ENCODE peak calls at places on chromosomes 7 and 10, in seven cellular contexts. J is iPS DF 6.9; W is naive thymus-derived CD4-positive, alpha-beta T cell; M is psoas muscle; P is spleen; N is CD4-positive, CD25-positive, alpha-beta regulatory T cell; H is GM23248. T is an unnamed sample.

GRCh38 chr10:17387861-17388503 is 66.4 kb downstream of the ST8SIA6 start:
- DNase-seq in J (no peak), W (no peak), M (no peak), P (no peak), N (no peak), H (no peak), T (no peak)

GRCh38 chr10:74822101-74822500 is 4.3 kb upstream of the KAT6B start:
- DNase-seq in J (no peak), W (no peak), M (no peak), P (no peak), N (no peak), H (peak), T (no peak)

GRCh38 chr7:150514748-150515222 is at the start of gene GIMAP7:
- DNase-seq in J (no peak), W (peak), M (no peak), P (no peak), N (peak), H (no peak), T (peak)

GRCh38 chr7:155583636-155584035 is 37.3 kb upstream of the CNPY1 start:
- DNase-seq in J (no peak), W (no peak), M (no peak), P (peak), N (no peak), H (no peak), T (no peak)

GRCh38 chr10:52951819-52952218 is 179.2 kb upstream of the MBL2 start:
- DNase-seq in J (peak), W (no peak), M (no peak), P (peak), N (no peak), H (peak), T (peak)

GRCh38 chr10:38072552-38072951 is 21.6 kb upstream of the ZNF37A start:
- DNase-seq in J (no peak), W (no peak), M (no peak), P (no peak), N (no peak), H (no peak), T (no peak)

GRCh38 chr10:70357447-70358035 is 24.9 kb downstream of the LRRC20 start:
- DNase-seq in J (no peak), W (no peak), M (no peak), P (peak), N (no peak), H (peak), T (no peak)

GRCh38 chr10:109987413-109987812 is 20.4 kb upstream of the ADD3 start:
- DNase-seq in J (no peak), W (no peak), M (no peak), P (no peak), N (no peak), H (peak), T (no peak)

GRCh38 chr7:92295391-92295790 is 49.6 kb downstream of the ANKIB1 start:
- DNase-seq in J (no peak), W (no peak), M (no peak), P (no peak), N (no peak), H (no peak), T (no peak)

GRCh38 chr10:95071107-95071660 is 1.9 kb upstream of the CYP2C8 start:
- DNase-seq in J (no peak), W (no peak), M (no peak), P (no peak), N (no peak), H (no peak), T (no peak)

GRCh38 chr10:90642136-90642535 is 215.7 kb downstream of the HTR7 start:
- DNase-seq in J (no peak), W (no peak), M (no peak), P (no peak), N (no peak), H (no peak), T (no peak)

GRCh38 chr10:7622969-7623368 is 43.8 kb downstream of the ITIH5 start:
- DNase-seq in J (peak), W (no peak), M (no peak), P (no peak), N (no peak), H (no peak), T (no peak)

GRCh38 chr10:69217119-69217754 is 2.9 kb upstream of the HKDC1 start:
- DNase-seq in J (no peak), W (no peak), M (no peak), P (no peak), N (no peak), H (peak), T (no peak)

GRCh38 chr10:61899045-61899444 is 2.5 kb upstream of the ARID5B start:
- DNase-seq in J (no peak), W (no peak), M (no peak), P (no peak), N (no peak), H (peak), T (peak)
- H3K4me3 ChIP-seq in J (no peak), W (peak), M (peak), P (peak), N (peak), H (peak), T (peak)

GRCh38 chr7:7098280-7098818 is 84.0 kb upstream of the C1GALT1 start:
- DNase-seq in J (no peak), W (no peak), M (no peak), P (no peak), N (no peak), H (no peak), T (no peak)
- H3K4me3 ChIP-seq in J (no peak), W (no peak), M (no peak), P (no peak), N (no peak), H (no peak), T (no peak)

GRCh38 chr7:84178013-84178412 is 16.6 kb downstream of the SEMA3A start:
- DNase-seq in J (no peak), W (no peak), M (no peak), P (no peak), N (no peak), H (no peak), T (no peak)
- H3K4me3 ChIP-seq in J (no peak), W (no peak), M (no peak), P (no peak), N (no peak), H (no peak), T (no peak)

GRCh38 chr7:87220026-87220733 is 648 bp upstream of the TMEM243 start:
- DNase-seq in J (no peak), W (peak), M (peak), P (peak), N (peak), H (peak), T (peak)

GRCh38 chr7:87219545-87220025 is at the start of gene TMEM243:
- DNase-seq in J (no peak), W (peak), M (peak), P (peak), N (peak), H (peak), T (peak)

GRCh38 chr7:87217983-87218653 is 1.4 kb downstream of the TMEM243 start:
- DNase-seq in J (no peak), W (no peak), M (no peak), P (no peak), N (no peak), H (no peak), T (no peak)

GRCh38 chr7:87218941-87219544 is 489 bp downstream of the TMEM243 start:
- DNase-seq in J (no peak), W (no peak), M (peak), P (peak), N (peak), H (peak), T (peak)

DNA sequence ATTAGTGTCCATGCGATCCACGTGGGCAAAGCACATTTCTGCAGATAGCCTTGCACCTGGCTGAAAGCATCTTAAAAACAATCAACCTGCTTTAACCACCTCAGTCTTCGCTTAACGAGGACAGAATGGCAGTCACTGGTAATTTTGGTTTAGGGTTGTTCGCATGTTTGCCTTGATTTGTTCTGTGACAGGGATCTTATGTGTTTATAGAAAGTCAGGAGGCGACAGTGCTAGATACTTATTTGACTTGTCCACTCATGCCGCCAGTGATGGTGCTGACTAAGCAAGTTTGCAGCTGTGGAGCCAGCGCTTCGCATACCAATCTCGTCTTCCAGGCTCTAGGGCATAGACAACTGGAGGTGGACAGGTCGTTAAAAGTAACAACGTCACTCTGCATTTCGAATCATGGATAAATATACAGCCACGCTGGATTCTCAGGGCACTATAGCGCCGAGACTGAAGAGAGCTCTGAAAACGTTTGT is 1.2 kb upstream of the TMEM243 start:
- DNase-seq in J (no peak), W (no peak), M (no peak), P (no peak), N (no peak), H (peak), T (peak)
- H3K4me3 ChIP-seq in J (peak), W (peak), M (peak), P (peak), N (peak), H (peak), T (peak)

GRCh38 chr7:189719-190118 is 2.7 kb upstream of the FAM20C start:
- DNase-seq in J (no peak), W (no peak), M (no peak), P (no peak), N (no peak), H (no peak), T (no peak)

GRCh38 chr7:188174-188573 is 4.2 kb upstream of the FAM20C start:
- DNase-seq in J (no peak), W (no peak), M (no peak), P (no peak), N (no peak), H (no peak), T (no peak)

GRCh38 chr7:190196-190595 is 2.2 kb upstream of the FAM20C start:
- DNase-seq in J (no peak), W (no peak), M (no peak), P (no peak), N (no peak), H (no peak), T (no peak)

GRCh38 chr7:187237-187927 is 5.0 kb upstream of the FAM20C start:
- DNase-seq in J (no peak), W (no peak), M (peak), P (no peak), N (no peak), H (no peak), T (no peak)

GRCh38 chr7:188727-189500 is 3.5 kb upstream of the FAM20C start:
- DNase-seq in J (no peak), W (no peak), M (no peak), P (no peak), N (no peak), H (no peak), T (no peak)
- H3K4me3 ChIP-seq in J (no peak), W (no peak), M (no peak), P (no peak), N (no peak), H (no peak), T (no peak)

GRCh38 chr7:136234040-136234439 is 256.9 kb upstream of the MTPN start:
- DNase-seq in J (no peak), W (no peak), M (no peak), P (no peak), N (no peak), H (no peak), T (no peak)

GRCh38 chr7:136229819-136230609 is 252.9 kb upstream of the MTPN start:
- DNase-seq in J (no peak), W (no peak), M (no peak), P (no peak), N (no peak), H (no peak), T (no peak)

DNA sequence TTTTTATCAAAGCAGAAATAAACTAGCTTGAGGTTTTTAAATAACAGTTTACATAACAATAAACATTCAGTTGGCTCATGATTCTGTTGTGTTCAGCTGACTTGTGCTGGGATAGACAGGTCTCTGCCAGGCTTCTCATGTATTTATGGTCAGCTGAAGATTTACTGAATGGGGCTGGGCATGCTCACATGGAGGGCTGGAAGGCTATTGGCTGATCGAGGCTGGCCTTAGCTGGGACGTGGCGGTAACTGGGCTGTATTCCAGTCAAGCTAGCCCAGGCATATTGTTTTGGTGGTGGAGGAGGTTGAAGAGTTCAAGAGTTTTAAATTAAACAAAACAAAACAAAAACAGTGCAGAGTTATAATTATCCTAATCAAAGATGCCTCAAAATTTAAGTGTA is 251.0 kb upstream of the MTPN start:
- DNase-seq in J (no peak), W (no peak), M (no peak), P (no peak), N (no peak), H (no peak), T (no peak)
- H3K4me3 ChIP-seq in J (no peak), W (no peak), M (no peak), P (no peak), N (no peak), H (no peak), T (no peak)

GRCh38 chr7:101817031-101817929 is at the start of gene CUX1:
- DNase-seq in J (no peak), W (peak), M (peak), P (peak), N (peak), H (peak), T (peak)

GRCh38 chr7:101814081-101814995 is 3.1 kb upstream of the CUX1 start:
- DNase-seq in J (no peak), W (peak), M (peak), P (peak), N (peak), H (peak), T (peak)

GRCh38 chr7:101814996-101815825 is 2.2 kb upstream of the CUX1 start:
- DNase-seq in J (no peak), W (peak), M (peak), P (peak), N (peak), H (peak), T (peak)

GRCh38 chr7:101816499-101817030 is 861 bp upstream of the CUX1 start:
- DNase-seq in J (no peak), W (peak), M (peak), P (peak), N (peak), H (peak), T (peak)

DNA sequence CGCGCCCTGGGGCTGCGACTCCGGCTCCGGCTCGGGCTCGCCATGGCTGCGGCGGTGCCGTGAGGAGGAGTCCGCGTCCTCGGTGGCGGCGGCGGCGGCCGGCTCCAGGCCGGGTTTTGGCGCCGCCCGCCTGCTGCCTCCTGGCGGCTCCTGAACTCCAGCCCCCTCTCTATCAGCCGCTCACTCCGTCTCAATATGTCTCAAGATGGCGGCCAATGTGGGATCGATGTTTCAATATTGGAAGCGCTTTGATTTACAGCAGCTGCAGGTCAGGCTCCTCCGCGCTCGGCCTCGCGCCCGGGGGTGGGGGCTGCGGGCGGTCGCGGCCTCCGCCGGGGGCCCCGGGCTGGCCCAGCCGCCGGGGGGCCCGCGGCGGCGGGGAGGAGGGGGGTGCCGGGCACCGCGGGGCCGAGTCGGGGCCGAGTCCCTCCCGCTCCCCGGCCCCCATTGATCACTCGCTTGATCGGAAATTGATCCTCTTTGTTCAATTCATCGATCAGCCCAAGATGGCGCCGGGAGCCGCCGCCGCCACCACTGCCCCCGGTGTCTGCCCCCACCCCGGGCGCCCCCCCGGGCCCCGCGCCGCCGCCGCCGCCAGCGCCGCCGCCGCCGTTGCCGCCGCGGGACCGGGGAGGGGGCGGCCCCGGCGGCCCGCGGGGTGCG is 1.5 kb upstream of the CUX1 start:
- DNase-seq in J (no peak), W (peak), M (peak), P (peak), N (peak), H (peak), T (peak)
- H3K4me3 ChIP-seq in J (peak), W (peak), M (peak), P (peak), N (peak), H (peak), T (peak)

GRCh38 chr7:152145853-152146466 is 120.5 kb downstream of the GALNT11 start:
- DNase-seq in J (peak), W (no peak), M (no peak), P (no peak), N (no peak), H (peak), T (peak)
- H3K4me3 ChIP-seq in J (no peak), W (no peak), M (no peak), P (no peak), N (peak), H (no peak), T (no peak)

DNA sequence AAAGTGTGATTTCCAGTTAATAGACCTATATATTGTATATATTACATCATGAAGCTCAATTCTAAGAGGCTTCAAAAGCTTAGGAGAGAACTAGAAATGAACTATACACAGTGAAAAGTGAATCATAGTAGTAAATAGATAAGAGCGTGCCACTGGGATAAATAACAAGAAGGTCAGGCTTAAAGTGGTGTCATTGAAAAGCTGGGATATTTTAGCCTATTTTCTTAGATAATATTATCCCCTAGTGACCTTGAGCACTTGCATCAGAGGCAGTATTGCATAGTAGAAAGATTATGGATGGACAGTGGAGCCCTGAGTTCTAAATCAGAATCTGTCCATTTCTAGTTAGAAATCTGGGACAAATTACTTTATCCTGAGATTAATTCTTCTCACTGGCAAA is 27.1 kb upstream of the MACC1 start:
- DNase-seq in J (no peak), W (no peak), M (no peak), P (no peak), N (no peak), H (no peak), T (no peak)
- H3K4me3 ChIP-seq in J (no peak), W (no peak), M (no peak), P (no peak), N (no peak), H (no peak), T (no peak)